ENCODE peak calls at places on chromosome 11, in five cellular contexts. K is K562, N is SK-N-SH, Y is GM12878, I is HepG2. X is an unnamed sample.

GRCh38 chr11:129265125-129265788 is 73.1 kb upstream of the ARHGAP32 start:
- DNase-seq in K (no peak), N (no peak), Y (no peak), I (no peak), X (no peak)

GRCh38 chr11:76768091-76769047 is 14.8 kb upstream of the TSKU start:
- DNase-seq in K (no peak), N (no peak), Y (no peak), I (peak; percentile 29), X (no peak)

GRCh38 chr11:93945596-93945995 is 75.6 kb upstream of the HEPHL1 start:
- DNase-seq in K (no peak), N (no peak), Y (no peak), I (no peak), X (no peak)

GRCh38 chr11:2980168-2980840 is 11.8 kb downstream of the NAP1L4 start:
- DNase-seq in K (no peak), N (no peak), Y (no peak), I (no peak), X (no peak)

GRCh38 chr11:86438685-86439084 is 64.0 kb downstream of the CCDC81 start:
- DNase-seq in K (no peak), N (no peak), Y (no peak), I (no peak), X (no peak)

GRCh38 chr11:12139144-12139881 is 28.9 kb downstream of the MICAL2 start:
- DNase-seq in K (no peak), N (no peak), Y (no peak), I (no peak), X (no peak)

GRCh38 chr11:61873588-61874459 is 17.5 kb downstream of the FADS3 start:
- DNase-seq in K (no peak), N (no peak), Y (no peak), I (no peak), X (no peak)

GRCh38 chr11:82960779-82961143 is 59.2 kb downstream of the DDIAS start:
- DNase-seq in K (no peak), N (no peak), Y (no peak), I (no peak), X (no peak)

GRCh38 chr11:45713573-45713972 is 48.2 kb upstream of the CHST1 start:
- DNase-seq in K (no peak), N (no peak), Y (no peak), I (no peak), X (no peak)

GRCh38 chr11:45590743-45591142 is 74.7 kb downstream of the CHST1 start:
- DNase-seq in K (no peak), N (peak; percentile 53), Y (no peak), I (no peak), X (no peak)

GRCh38 chr11:46392421-46393230 is 1.1 kb upstream of the CHRM4 start:
- DNase-seq in K (peak; percentile 88), N (peak; percentile 80), Y (no peak), I (peak; percentile 66), X (no peak)

GRCh38 chr11:62588966-62589637 is 2.2 kb downstream of the TUT1 start:
- DNase-seq in K (no peak), N (no peak), Y (no peak), I (no peak), X (no peak)

GRCh38 chr11:124834526-124835190 is 30.6 kb upstream of the ROBO3 start:
- DNase-seq in K (no peak), N (no peak), Y (no peak), I (no peak), X (no peak)

GRCh38 chr11:128135451-128135850 is 451.9 kb downstream of the ETS1 start:
- DNase-seq in K (no peak), N (no peak), Y (no peak), I (no peak), X (no peak)

GRCh38 chr11:63179446-63180068 is 35.5 kb upstream of the SLC22A24 start:
- DNase-seq in K (no peak), N (no peak), Y (no peak), I (no peak), X (no peak)

GRCh38 chr11:10409207-10409661 is 45.8 kb upstream of the AMPD3 start:
- DNase-seq in K (no peak), N (no peak), Y (no peak), I (peak; percentile 8), X (no peak)

GRCh38 chr11:119673389-119674336 is 55.3 kb downstream of the NECTIN1 start:
- DNase-seq in K (no peak), N (no peak), Y (peak; percentile 88), I (no peak), X (no peak)

GRCh38 chr11:66878554-66878953 is 21.7 kb downstream of the LRFN4 start:
- DNase-seq in K (no peak), N (peak; percentile 65), Y (no peak), I (no peak), X (no peak)

GRCh38 chr11:67632175-67632981 is 2.6 kb upstream of the NUDT8 start:
- DNase-seq in K (no peak), N (no peak), Y (no peak), I (peak; percentile 71), X (no peak)

GRCh38 chr11:78660451-78660850 is 85.8 kb upstream of the NARS2 start:
- DNase-seq in K (no peak), N (no peak), Y (no peak), I (no peak), X (no peak)

GRCh38 chr11:84788220-84788619 is 838.9 kb downstream of the DLG2 start:
- DNase-seq in K (no peak), N (no peak), Y (no peak), I (no peak), X (no peak)

GRCh38 chr11:35063453-35063852 is 75.5 kb upstream of the CD44 start:
- DNase-seq in K (no peak), N (no peak), Y (no peak), I (no peak), X (no peak)

GRCh38 chr11:35066029-35066428 is 72.9 kb upstream of the CD44 start:
- DNase-seq in K (no peak), N (no peak), Y (no peak), I (no peak), X (no peak)

GRCh38 chr11:35061516-35062440 is 77.2 kb upstream of the CD44 start:
- DNase-seq in K (no peak), N (no peak), Y (no peak), I (no peak), X (no peak)

GRCh38 chr11:35065566-35065965 is 73.4 kb upstream of the CD44 start:
- DNase-seq in K (no peak), N (no peak), Y (no peak), I (no peak), X (no peak)

DNA sequence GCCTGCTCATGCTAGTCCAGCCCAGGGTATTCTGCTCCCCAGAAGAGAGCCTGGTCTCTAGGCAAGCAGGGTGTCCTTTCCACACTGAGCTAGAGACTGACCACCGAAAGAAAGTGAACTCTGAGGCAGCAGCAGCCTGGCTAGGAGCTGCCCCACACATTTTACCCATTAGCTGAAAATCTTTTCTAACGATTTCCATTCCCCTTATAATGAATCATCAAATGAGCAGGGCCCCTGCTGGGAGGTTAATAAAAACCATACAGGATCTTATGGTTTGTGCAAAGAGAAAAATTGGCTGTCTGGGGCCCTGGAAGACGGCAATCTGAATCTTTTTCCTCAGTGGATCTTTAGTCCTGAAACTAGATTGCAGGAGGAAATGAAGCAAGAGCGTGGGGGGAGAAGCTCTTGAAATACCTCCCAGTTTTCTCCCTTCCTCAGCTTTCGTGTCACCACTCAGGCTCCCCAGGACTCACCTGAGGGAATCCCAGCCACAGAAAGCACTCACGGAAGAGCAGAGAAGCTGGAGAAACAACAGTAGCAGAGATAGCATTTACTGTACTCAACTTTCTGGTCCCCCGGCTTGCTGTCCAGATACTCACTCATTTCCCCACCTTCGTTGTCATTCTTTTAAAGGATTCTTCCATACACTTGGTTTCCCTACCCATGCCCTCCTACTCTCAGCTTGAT is 74.7 kb upstream of the CD44 start:
- DNase-seq in K (no peak), N (peak; percentile 28), Y (no peak), I (no peak), X (no peak)
- TF ChIP-seq YY1 in K (no peak), N (no peak), Y (no peak), I (no peak), X (no peak)

GRCh38 chr11:790721-791564 is 1.1 kb upstream of the CEND1 start:
- DNase-seq in K (no peak), N (peak; percentile 67), Y (no peak), I (no peak), X (no peak)

GRCh38 chr11:788009-788640 is 1.8 kb downstream of the CEND1 start:
- DNase-seq in K (no peak), N (no peak), Y (no peak), I (no peak), X (no peak)

GRCh38 chr11:791658-792534 is 2.0 kb upstream of the CEND1 start:
- DNase-seq in K (no peak), N (no peak), Y (no peak), I (no peak), X (no peak)

GRCh38 chr11:788953-789940 is 643 bp downstream of the CEND1 start:
- DNase-seq in K (no peak), N (no peak), Y (no peak), I (no peak), X (no peak)

DNA sequence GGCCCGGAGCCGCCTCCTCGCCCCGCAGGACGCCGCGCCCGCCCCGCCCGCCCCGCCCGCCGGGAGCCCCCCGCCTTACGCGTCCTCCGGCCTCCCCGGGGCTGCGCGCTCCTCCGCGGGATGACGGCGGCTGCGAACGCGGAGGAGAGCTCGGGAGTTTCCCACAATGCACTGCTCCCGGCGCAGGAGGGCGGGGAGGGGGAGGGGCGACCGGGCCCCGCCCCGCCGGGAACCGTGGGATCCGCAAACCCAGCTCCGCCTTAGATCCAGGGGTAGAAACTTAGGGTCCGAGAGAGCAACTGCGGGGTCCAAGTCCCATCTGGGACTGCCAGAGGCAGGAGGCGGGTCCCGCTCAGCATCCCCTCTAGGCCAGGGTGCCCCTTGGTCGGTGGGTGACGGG is at the start of gene CEND1:
- DNase-seq in K (peak; percentile 83), N (peak; percentile 95), Y (no peak), I (no peak), X (no peak)
- TF ChIP-seq REST in K (no peak), N (no peak), Y (no peak), I (no peak), X (no peak)

GRCh38 chr11:126147268-126148111 is 64.0 kb downstream of the RPUSD4 start:
- DNase-seq in K (no peak), N (no peak), Y (no peak), I (peak; percentile 94), X (no peak)
- TF ChIP-seq YY1 in K (no peak), N (no peak), Y (no peak), I (peak; percentile 24), X (no peak)

DNA sequence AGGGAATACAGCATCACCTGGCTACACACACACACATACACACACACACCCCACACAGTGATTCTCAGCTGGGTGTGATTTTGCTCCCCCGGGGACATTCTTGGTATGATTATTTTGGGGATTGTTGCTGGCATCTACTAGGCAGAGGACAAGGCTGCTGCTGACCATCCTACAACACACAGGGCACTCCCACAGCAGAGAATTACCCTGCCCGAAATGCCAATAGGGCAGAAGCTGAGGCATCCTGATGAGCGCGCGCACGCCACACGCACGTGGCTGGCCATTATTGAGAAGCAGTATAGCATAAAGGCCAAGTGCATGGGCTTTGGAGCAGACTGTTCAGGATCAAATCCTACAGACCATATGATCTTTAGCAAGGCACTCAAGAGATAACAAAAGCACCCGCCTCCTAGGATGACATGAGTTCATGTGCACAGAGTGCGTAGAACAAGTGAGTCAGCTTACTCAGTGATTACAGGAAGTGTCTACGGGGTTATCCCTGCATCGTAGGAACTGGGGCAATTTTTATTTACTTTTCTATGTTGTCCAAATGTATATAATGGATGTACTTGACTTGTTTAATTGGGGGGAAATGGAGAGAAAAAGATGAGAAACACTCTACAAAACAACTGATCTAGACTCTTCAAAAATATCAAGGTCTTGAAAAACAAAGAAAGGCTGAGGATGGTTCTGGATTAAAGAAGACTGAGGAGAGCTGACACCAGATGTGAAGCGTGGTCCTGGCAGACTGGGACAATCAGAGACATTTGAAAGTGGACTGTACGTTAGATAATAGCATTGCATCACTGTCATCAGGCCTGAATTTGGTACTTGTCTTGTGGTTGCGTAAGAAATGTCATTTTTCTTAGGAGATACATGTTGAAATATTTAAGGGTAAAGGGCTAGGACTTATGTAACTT is 7.2 kb upstream of the EHD1 start:
- DNase-seq in K (no peak), N (no peak), Y (no peak), I (peak; percentile 82), X (no peak)
- TF ChIP-seq REST in K (no peak), N (no peak), Y (no peak), I (no peak), X (no peak)

X was measured in HCT116.